ENCODE peak calls at places on chromosome 7, in ten cellular contexts. H is fibroblast of the conjunctiva, E is small intestine, A is NCI-H1105 treated with DMSO at 0.1 percent for 48 hours, Q is DMS79 treated with DMSO at 0.1 percent for 48 hours, X is ACHN, N is fibroblast of pulmonary artery, W is tibial nerve, G is cardiac septum, F is colonic mucosa. I is an unnamed sample.

GRCh38 chr7:106774768-106775551 is 90.1 kb upstream of the PIK3CG start:
- DNase-seq in H (no peak), E (no peak), A (no peak), Q (no peak), X (peak), N (peak), W (no peak), G (no peak), F (no peak), I (no peak)

GRCh38 chr7:45237788-45238461 is 80.3 kb downstream of the RAMP3 start:
- DNase-seq in H (no peak), E (no peak), A (no peak), Q (no peak), X (peak), N (no peak), W (no peak), G (no peak), F (no peak), I (no peak)

GRCh38 chr7:147711429-147711828 is 879.1 kb upstream of the C7orf33 start:
- DNase-seq in H (no peak), E (no peak), A (no peak), Q (no peak), X (no peak), N (no peak), W (no peak), G (no peak), F (no peak), I (no peak)

GRCh38 chr7:132609906-132610520 is 33.7 kb upstream of the PLXNA4 start:
- DNase-seq in H (no peak), E (no peak), A (no peak), Q (no peak), X (no peak), N (no peak), W (no peak), G (no peak), F (no peak), I (no peak)

GRCh38 chr7:20307119-20307518 is 23.6 kb upstream of the ITGB8 start:
- DNase-seq in H (no peak), E (peak), A (peak), Q (peak), X (peak), N (peak), W (no peak), G (no peak), F (no peak), I (no peak)

GRCh38 chr7:2760098-2760889 is 72.3 kb downstream of the AMZ1 start:
- DNase-seq in H (no peak), E (peak), A (no peak), Q (no peak), X (peak), N (peak), W (peak), G (no peak), F (peak), I (no peak)

GRCh38 chr7:142817506-142817905 is 37.4 kb upstream of the EPHB6 start:
- DNase-seq in H (no peak), E (no peak), A (no peak), Q (no peak), X (no peak), N (no peak), W (no peak), G (no peak), F (no peak), I (no peak)

GRCh38 chr7:84188811-84189405 is 5.7 kb downstream of the SEMA3A start:
- DNase-seq in H (no peak), E (no peak), A (peak), Q (no peak), X (peak), N (peak), W (no peak), G (no peak), F (no peak), I (no peak)

GRCh38 chr7:55266243-55266642 is 98.9 kb upstream of the LANCL2 start:
- DNase-seq in H (no peak), E (no peak), A (no peak), Q (no peak), X (no peak), N (no peak), W (no peak), G (no peak), F (no peak), I (no peak)

GRCh38 chr7:101231644-101232043 is 6.0 kb downstream of the CLDN15 start:
- DNase-seq in H (no peak), E (peak), A (no peak), Q (no peak), X (peak), N (no peak), W (no peak), G (no peak), F (peak), I (no peak)

GRCh38 chr7:30266686-30267085 is 17.7 kb upstream of the ZNRF2 start:
- DNase-seq in H (no peak), E (no peak), A (no peak), Q (peak), X (no peak), N (no peak), W (no peak), G (no peak), F (no peak), I (no peak)

GRCh38 chr7:93923946-93924345 is 2.4 kb downstream of the GNG11 start:
- DNase-seq in H (no peak), E (no peak), A (no peak), Q (no peak), X (no peak), N (no peak), W (no peak), G (no peak), F (no peak), I (no peak)

GRCh38 chr7:36153571-36154097 is 580 bp downstream of the EEPD1 start:
- DNase-seq in H (no peak), E (peak), A (no peak), Q (no peak), X (no peak), N (no peak), W (no peak), G (peak), F (peak), I (no peak)

GRCh38 chr7:150381785-150382122 is 2.6 kb downstream of the ZNF775 start:
- DNase-seq in H (no peak), E (no peak), A (no peak), Q (no peak), X (no peak), N (no peak), W (no peak), G (no peak), F (no peak), I (no peak)

GRCh38 chr7:45701701-45702460 is 127.7 kb downstream of the ADCY1 start:
- DNase-seq in H (no peak), E (no peak), A (no peak), Q (no peak), X (no peak), N (no peak), W (no peak), G (peak), F (no peak), I (no peak)

GRCh38 chr7:38751416-38751815 is 120.2 kb upstream of the AMPH start:
- DNase-seq in H (no peak), E (no peak), A (no peak), Q (no peak), X (no peak), N (no peak), W (no peak), G (no peak), F (no peak), I (no peak)

GRCh38 chr7:156493942-156494341 is 146.6 kb upstream of the RNF32 start:
- DNase-seq in H (no peak), E (no peak), A (no peak), Q (no peak), X (no peak), N (no peak), W (no peak), G (no peak), F (peak), I (no peak)

GRCh38 chr7:151038951-151039849 is 9.1 kb upstream of the ASIC3 start:
- DNase-seq in H (peak), E (peak), A (no peak), Q (no peak), X (peak), N (peak), W (peak), G (peak), F (peak), I (no peak)

GRCh38 chr7:141072548-141073172 is 1.2 kb upstream of the TMEM178B start:
- DNase-seq in H (peak), E (no peak), A (peak), Q (peak), X (peak), N (peak), W (peak), G (no peak), F (no peak), I (no peak)

GRCh38 chr7:74228951-74229900 is 19.4 kb downstream of the LAT2 start:
- DNase-seq in H (no peak), E (no peak), A (no peak), Q (no peak), X (no peak), N (no peak), W (no peak), G (no peak), F (no peak), I (no peak)

GRCh38 chr7:116932566-116932965 is 20.7 kb upstream of the ST7 start:
- DNase-seq in H (no peak), E (no peak), A (no peak), Q (no peak), X (no peak), N (no peak), W (no peak), G (no peak), F (no peak), I (no peak)

GRCh38 chr7:116540743-116541142 is 15.9 kb downstream of the CAV1 start:
- DNase-seq in H (no peak), E (no peak), A (no peak), Q (no peak), X (no peak), N (no peak), W (peak), G (no peak), F (no peak), I (no peak)

GRCh38 chr7:157688439-157689268 is 351.9 kb downstream of the DNAJB6 start:
- DNase-seq in H (no peak), E (no peak), A (no peak), Q (no peak), X (no peak), N (no peak), W (no peak), G (peak), F (no peak), I (peak)

GRCh38 chr7:158112571-158113320 is 474.9 kb downstream of the PTPRN2 start:
- DNase-seq in H (no peak), E (no peak), A (no peak), Q (no peak), X (no peak), N (no peak), W (no peak), G (peak), F (no peak), I (no peak)

GRCh38 chr7:99004216-99004615 is 125.9 kb downstream of the TRRAP start:
- DNase-seq in H (no peak), E (no peak), A (no peak), Q (no peak), X (no peak), N (peak), W (no peak), G (peak), F (no peak), I (peak)

GRCh38 chr7:867406-868188 is 8.8 kb upstream of the GET4 start:
- DNase-seq in H (peak), E (no peak), A (no peak), Q (no peak), X (peak), N (peak), W (no peak), G (peak), F (peak), I (no peak)

GRCh38 chr7:7519528-7519927 is 16.1 kb downstream of the COL28A1 start:
- DNase-seq in H (no peak), E (peak), A (no peak), Q (no peak), X (no peak), N (no peak), W (no peak), G (no peak), F (no peak), I (no peak)

GRCh38 chr7:2104107-2104710 is 128.5 kb downstream of the MAD1L1 start:
- DNase-seq in H (peak), E (peak), A (no peak), Q (no peak), X (peak), N (peak), W (peak), G (peak), F (peak), I (peak)

GRCh38 chr7:30348083-30348560 is 63.7 kb downstream of the ZNRF2 start:
- DNase-seq in H (peak), E (peak), A (no peak), Q (no peak), X (peak), N (peak), W (no peak), G (no peak), F (no peak), I (no peak)

GRCh38 chr7:70752794-70753241 is 379.1 kb upstream of the GALNT17 start:
- DNase-seq in H (no peak), E (no peak), A (no peak), Q (peak), X (no peak), N (peak), W (no peak), G (no peak), F (no peak), I (no peak)

I was measured in suprapubic skin.